ENCODE peak calls at places on chromosomes 5 and 9, in ten cellular contexts. X is fibroblast of mammary gland, L is NB4, E is osteoblast, Z is lower leg skin, M is GM12878, U is mammary epithelial cell, O is dorsolateral prefrontal cortex, Y is A549, I is esophagus muscularis mucosa. A is an unnamed sample.

GRCh38 chr5:172179032-172179989 is 8.7 kb downstream of the STK10 start:
- DNase-seq in M (peak; percentile 71), U (no peak), X (peak; percentile 30), Y (no peak), L (peak; percentile 88), I (no peak), E (peak; percentile 84), Z (no peak), O (no peak), A (no peak)

GRCh38 chr9:129697111-129697955 is 31.9 kb downstream of the PRRX2 start:
- DNase-seq in I (no peak), Z (peak; percentile 93), E (peak; percentile 99), M (no peak), U (no peak), X (peak; percentile 92), Y (peak; percentile 60), O (no peak), L (no peak), A (peak; percentile 41)

GRCh38 chr9:127783111-127783621 is 2.7 kb upstream of the CDK9 start:
- DNase-seq in L (peak; percentile 98), Z (peak; percentile 93), E (peak; percentile 78), Y (no peak), M (peak; percentile 73), I (peak; percentile 93), O (no peak), U (no peak), X (no peak), A (peak; percentile 51)

GRCh38 chr5:150665044-150665443 is 4.0 kb downstream of the MYOZ3 start:
- DNase-seq in Y (no peak), O (no peak), L (no peak), E (peak; percentile 90), I (no peak), M (no peak), U (no peak), Z (peak; percentile 81), X (no peak), A (no peak)

GRCh38 chr5:133265720-133266575 is 214.1 kb downstream of the HSPA4 start:
- DNase-seq in X (no peak), U (no peak), E (no peak), Z (no peak), O (no peak), I (no peak), L (peak; percentile 55), Y (no peak), M (no peak), A (no peak)

GRCh38 chr5:116571568-116572321 is 2.9 kb downstream of the SEMA6A start:
- DNase-seq in X (no peak), M (no peak), Y (no peak), E (peak; percentile 13), L (no peak), I (no peak), U (no peak), O (no peak), Z (no peak), A (no peak)

GRCh38 chr9:121826711-121827110 is 175.3 kb downstream of the DAB2IP start:
- DNase-seq in E (no peak), I (no peak), U (no peak), O (peak; percentile 28), L (no peak), Y (no peak), X (no peak), M (no peak), Z (peak; percentile 68), A (no peak)

GRCh38 chr5:133164759-133165158 is 112.9 kb downstream of the HSPA4 start:
- DNase-seq in Y (no peak), U (no peak), O (no peak), X (no peak), I (no peak), Z (no peak), E (no peak), M (no peak), L (no peak), A (no peak)

GRCh38 chr9:136856541-136857141 is 4.5 kb downstream of the MAMDC4 start:
- DNase-seq in I (no peak), Z (no peak), U (no peak), X (no peak), M (no peak), L (no peak), Y (no peak), O (no peak), E (peak; percentile 74), A (peak; percentile 13)

GRCh38 chr5:132961887-132962286 is 1.5 kb downstream of the AFF4 start:
- DNase-seq in U (peak; percentile 52), I (no peak), Z (no peak), Y (no peak), M (no peak), L (peak; percentile 11), X (peak; percentile 84), O (no peak), E (no peak), A (no peak)

GRCh38 chr9:135463140-135463539 is 16.4 kb upstream of the PPP1R26 start:
- DNase-seq in U (peak; percentile 32), X (peak; percentile 63), L (peak; percentile 31), O (no peak), E (peak; percentile 85), Z (no peak), Y (peak; percentile 78), I (no peak), M (no peak), A (no peak)

GRCh38 chr9:91677354-91677753 is 253.7 kb upstream of the NFIL3 start:
- DNase-seq in O (no peak), M (no peak), E (no peak), Z (no peak), U (no peak), X (no peak), I (peak; percentile 37), L (no peak), Y (no peak), A (no peak)

GRCh38 chr5:131986161-131986912 is 25.1 kb downstream of the ACSL6 start:
- DNase-seq in X (no peak), L (no peak), I (no peak), O (no peak), Y (no peak), Z (no peak), E (no peak), U (no peak), M (no peak), A (no peak)

GRCh38 chr5:158382473-158382872 is 523.5 kb upstream of the CLINT1 start:
- DNase-seq in Y (peak; percentile 59), E (peak; percentile 77), Z (peak; percentile 94), M (no peak), L (peak; percentile 95), O (peak; percentile 52), I (peak; percentile 94), U (peak; percentile 94), X (peak; percentile 97), A (peak; percentile 60)

GRCh38 chr5:54769746-54770145 is 215.6 kb downstream of the ESM1 start:
- DNase-seq in X (no peak), Z (no peak), E (no peak), U (no peak), Y (no peak), I (no peak), O (no peak), L (no peak), M (no peak), A (no peak)

GRCh38 chr9:131503626-131504465 is 1.1 kb downstream of the POMT1 start:
- DNase-seq in O (no peak), E (peak; percentile 92), I (no peak), Y (peak; percentile 18), U (peak; percentile 68), Z (no peak), X (peak; percentile 40), L (peak; percentile 78), M (no peak), A (no peak)

GRCh38 chr9:88278036-88278435 is 110.2 kb upstream of the SPIN1 start:
- DNase-seq in I (no peak), L (no peak), O (no peak), U (no peak), M (no peak), Y (no peak), X (no peak), Z (peak; percentile 54), E (no peak), A (no peak)

DNA sequence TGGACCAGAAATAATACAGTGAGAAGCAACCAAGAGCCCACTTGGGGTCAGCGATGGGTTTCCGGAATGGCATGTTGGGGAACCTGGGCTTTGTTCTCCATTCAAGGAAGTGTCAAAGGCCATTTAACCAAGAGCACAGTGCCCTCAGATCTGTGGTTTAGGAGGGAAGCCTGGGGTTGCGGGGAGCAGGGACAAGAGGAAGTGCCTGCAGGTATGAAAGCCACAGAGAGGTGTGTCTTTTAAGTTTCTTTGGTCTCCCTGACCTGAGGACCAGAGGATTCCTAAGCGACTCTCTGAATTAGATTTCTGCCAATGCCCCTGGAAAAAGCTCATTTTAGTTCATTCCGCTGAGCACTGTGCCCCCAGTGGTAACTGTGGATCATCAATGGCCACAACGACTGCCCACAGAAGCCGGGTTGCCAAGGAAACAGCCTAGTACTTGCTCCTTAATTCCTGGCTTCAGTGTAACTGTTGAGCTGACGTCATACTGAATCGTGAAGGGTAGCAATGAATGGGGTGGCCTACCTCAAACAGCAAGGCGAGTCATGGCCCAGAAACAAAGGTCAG is 107.3 kb upstream of the SPIN1 start:
- DNase-seq in I (no peak), M (no peak), U (no peak), X (peak; percentile 49), Z (peak; percentile 67), E (peak; percentile 78), O (peak; percentile 42), L (peak; percentile 57), Y (no peak), A (no peak)
- TF ChIP-seq CTCF in I (no peak), M (no peak), U (no peak), X (no peak), Z (no peak), E (peak; percentile 42), O (no peak), L (peak; percentile 1), Y (no peak), A (no peak)

GRCh38 chr9:98942906-98943681 is 613 bp upstream of the COL15A1 start:
- DNase-seq in I (no peak), Z (peak; percentile 84), O (no peak), Y (no peak), M (no peak), E (no peak), U (no peak), L (no peak), X (no peak), A (no peak)
- H3K4me3 ChIP-seq in I (peak overlapping the region; percentile 78), Z (no peak overlapping the region), O (peak overlapping the region; percentile 47), Y (peak overlapping the region; percentile 34), M (no peak overlapping the region), E (no peak overlapping the region), U (no peak overlapping the region), L (no peak overlapping the region), X (peak overlapping the region; percentile 25), A (peak overlapping the region; percentile 87)

GRCh38 chr9:8287501-8287900 is 487.9 kb upstream of the DMAC1 start:
- DNase-seq in X (no peak), M (no peak), Y (no peak), L (no peak), I (no peak), O (no peak), E (no peak), U (no peak), Z (no peak), A (no peak)
- TF ChIP-seq CTCF in X (no peak), M (no peak), Y (no peak), L (no peak), I (no peak), O (no peak), E (no peak), U (no peak), Z (no peak), A (no peak)

DNA sequence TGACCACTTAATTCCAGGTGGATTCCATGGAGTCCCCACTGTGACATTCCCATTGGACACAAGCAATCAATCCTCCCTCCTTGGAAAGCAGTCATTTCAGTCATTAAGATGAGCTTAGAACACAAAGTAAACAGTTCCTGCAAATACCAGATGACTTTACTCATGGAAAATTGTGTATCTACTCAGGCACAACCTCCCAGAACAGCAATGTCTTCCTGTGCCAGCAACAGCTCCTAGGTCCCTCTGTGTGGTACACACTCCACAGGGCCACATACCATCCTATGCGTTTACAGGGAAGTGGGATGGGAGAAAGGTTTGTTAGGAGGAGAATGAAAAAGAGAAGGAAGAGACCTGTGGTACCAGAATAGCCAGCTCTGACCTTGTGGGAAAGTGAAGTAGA is 53.7 kb downstream of the MTMR12 start:
- DNase-seq in O (no peak), U (no peak), M (no peak), E (peak; percentile 72), I (no peak), L (no peak), X (no peak), Z (no peak), Y (no peak), A (no peak)
- H3K4me3 ChIP-seq in O (no peak overlapping the region), U (no peak overlapping the region), M (no peak overlapping the region), E (no peak overlapping the region), I (no peak overlapping the region), L (no peak overlapping the region), X (no peak overlapping the region), Z (no peak overlapping the region), Y (no peak overlapping the region), A (no peak overlapping the region)

A was measured in left ventricle myocardium inferior.